ENCODE peak calls at places on chromosomes 12 and 14, in ten cellular contexts. T is mucosa of descending colon; Y is kidney glomerular epithelial cell; C is stimulated activated CD4-positive, alpha-beta T cell treated with anti-CD3 and anti-CD28 coated beads, Interleukin-4, amount 100 ng/mL, for 1 hour; S is upper lobe of right lung; R is GM04503; J is RPMI8226; I is GM06990; X is Calu3; V is nephron progenitor cell. F is an unnamed sample.

GRCh38 chr12:19055589-19055988 is 73.9 kb upstream of the PLEKHA5 start:
- DNase-seq in Y (no peak), V (no peak), X (no peak), S (no peak), J (no peak), R (no peak), C (no peak), T (no peak), I (no peak), F (no peak)

GRCh38 chr12:15356831-15357456 is 34.6 kb downstream of the PTPRO start:
- DNase-seq in S (no peak), V (no peak), C (no peak), I (peak; percentile 6), X (no peak), Y (no peak), R (no peak), T (no peak), J (no peak), F (no peak)

GRCh38 chr12:110819150-110819549 is 27.6 kb upstream of the CCDC63 start:
- DNase-seq in T (no peak), C (no peak), Y (no peak), R (no peak), S (no peak), X (no peak), V (no peak), I (no peak), J (no peak), F (no peak)

GRCh38 chr12:43903686-43904085 is 67.8 kb downstream of the TMEM117 start:
- DNase-seq in J (no peak), X (no peak), T (no peak), V (no peak), Y (no peak), C (no peak), R (no peak), S (no peak), I (no peak), F (no peak)

GRCh38 chr12:52713960-52714886 is 10.9 kb upstream of the KRT77 start:
- DNase-seq in J (no peak), R (no peak), X (no peak), C (peak; percentile 34), I (no peak), V (peak; percentile 75), Y (no peak), T (no peak), S (no peak), F (no peak)

GRCh38 chr14:73741386-73741875 is 27.2 kb upstream of the PNMA1 start:
- DNase-seq in I (no peak), Y (peak; percentile 84), S (peak; percentile 82), J (no peak), T (peak; percentile 89), C (peak; percentile 75), R (no peak), X (peak; percentile 83), V (peak; percentile 54), F (peak; percentile 90)

GRCh38 chr12:92378682-92379479 is 233.2 kb upstream of the BTG1 start:
- DNase-seq in J (no peak), T (no peak), V (no peak), X (no peak), S (no peak), R (no peak), I (no peak), C (no peak), Y (no peak), F (no peak)

GRCh38 chr12:52513736-52514135 is 6.5 kb downstream of the KRT5 start:
- DNase-seq in Y (no peak), I (no peak), J (no peak), S (no peak), C (no peak), T (no peak), X (no peak), R (no peak), V (no peak), F (no peak)

GRCh38 chr14:54577977-54578376 is 11.0 kb downstream of the SAMD4A start:
- DNase-seq in J (no peak), I (no peak), Y (no peak), S (no peak), X (no peak), C (no peak), V (no peak), T (no peak), R (no peak), F (peak; percentile 48)

GRCh38 chr12:93122089-93122488 is 193.0 kb upstream of the EEA1 start:
- DNase-seq in J (no peak), Y (peak; percentile 88), X (no peak), I (no peak), S (no peak), C (no peak), T (no peak), V (no peak), R (peak; percentile 47), F (peak; percentile 80)

GRCh38 chr12:109525279-109525585 is 47.8 kb downstream of the UBE3B start:
- DNase-seq in X (no peak), Y (no peak), I (no peak), S (no peak), J (no peak), T (no peak), V (no peak), R (no peak), C (no peak), F (no peak)

GRCh38 chr12:77190022-77190421 is 124.7 kb upstream of the E2F7 start:
- DNase-seq in T (no peak), X (no peak), J (no peak), S (no peak), V (no peak), Y (no peak), R (peak; percentile 90), I (no peak), C (no peak), F (no peak)

GRCh38 chr14:84825481-84825880 is 704.5 kb upstream of the FLRT2 start:
- DNase-seq in V (no peak), T (no peak), I (no peak), J (no peak), C (no peak), R (peak; percentile 11), S (no peak), X (no peak), Y (peak; percentile 38), F (peak; percentile 79)

GRCh38 chr14:60238955-60239354 is 10.1 kb upstream of the PPM1A start:
- DNase-seq in S (no peak), J (no peak), X (no peak), I (no peak), V (no peak), Y (no peak), T (no peak), R (no peak), C (no peak), F (no peak)

GRCh38 chr14:35365130-35366047 is 39.2 kb downstream of the NFKBIA start:
- DNase-seq in I (no peak), C (peak; percentile 79), Y (peak; percentile 73), R (peak; percentile 61), V (no peak), T (no peak), S (peak; percentile 80), J (peak; percentile 63), X (peak; percentile 73), F (peak; percentile 96)

GRCh38 chr14:55240526-55241178 is 30.6 kb upstream of the FBXO34 start:
- DNase-seq in V (peak; percentile 62), Y (no peak), X (no peak), J (no peak), R (no peak), T (no peak), I (peak; percentile 4), C (no peak), S (no peak), F (no peak)

GRCh38 chr14:59182641-59183040 is 5.8 kb upstream of the DAAM1 start:
- DNase-seq in T (no peak), S (no peak), X (no peak), V (no peak), I (no peak), C (no peak), R (no peak), J (no peak), Y (no peak), F (no peak)

GRCh38 chr12:12784911-12785814 is at the start of gene APOLD1:
- DNase-seq in I (no peak), V (no peak), J (peak; percentile 55), R (no peak), S (no peak), C (no peak), X (no peak), Y (no peak), T (no peak), F (no peak)

GRCh38 chr12:53500119-53500775 is 836 bp upstream of the TARBP2 start:
- DNase-seq in V (no peak), X (no peak), R (no peak), S (peak; percentile 79), Y (peak; percentile 63), J (peak; percentile 20), I (no peak), C (no peak), T (no peak), F (no peak)

GRCh38 chr12:112061127-112061526 is 47.5 kb downstream of the NAA25 start:
- DNase-seq in R (no peak), S (no peak), X (no peak), V (no peak), Y (no peak), T (no peak), J (no peak), I (no peak), C (no peak), F (no peak)

GRCh38 chr12:89470741-89471504 is 53.7 kb downstream of the GALNT4 start:
- DNase-seq in X (peak; percentile 36), R (no peak), J (peak; percentile 46), V (no peak), C (no peak), Y (peak; percentile 61), T (no peak), S (no peak), I (no peak), F (peak; percentile 65)

GRCh38 chr12:25497021-25497420 is 56.1 kb downstream of the LMNTD1 start:
- DNase-seq in X (no peak), J (no peak), R (no peak), Y (peak; percentile 3), T (no peak), I (no peak), C (no peak), S (no peak), V (no peak), F (peak; percentile 37)

GRCh38 chr12:100992194-100992593 is 197.6 kb downstream of the ANO4 start:
- DNase-seq in I (no peak), J (no peak), T (no peak), X (no peak), Y (no peak), S (no peak), C (no peak), V (no peak), R (no peak), F (no peak)

GRCh38 chr12:70176290-70176689 is 66.9 kb upstream of the CNOT2 start:
- DNase-seq in I (no peak), S (no peak), J (no peak), C (no peak), Y (no peak), V (no peak), R (no peak), X (no peak), T (no peak), F (no peak)

GRCh38 chr12:4961311-4961710 is 51.6 kb downstream of the KCNA1 start:
- DNase-seq in Y (no peak), X (no peak), S (no peak), J (no peak), V (no peak), I (no peak), T (no peak), C (no peak), R (no peak), F (no peak)

GRCh38 chr12:42118136-42118879 is 26.4 kb downstream of the GXYLT1 start:
- DNase-seq in S (no peak), T (no peak), I (no peak), X (no peak), Y (no peak), R (no peak), V (no peak), C (no peak), J (no peak), F (no peak)

GRCh38 chr12:2110127-2110526 is 57.3 kb downstream of the CACNA1C start:
- DNase-seq in X (no peak), I (no peak), R (no peak), S (peak; percentile 28), C (no peak), T (no peak), V (no peak), Y (no peak), J (no peak), F (no peak)

GRCh38 chr12:11829764-11830194 is 180.3 kb downstream of the ETV6 start:
- DNase-seq in I (no peak), T (no peak), Y (no peak), V (no peak), S (no peak), C (no peak), J (no peak), R (no peak), X (no peak), F (no peak)

F was measured in kidney tubule cell.